ENCODE peak calls at places on chromosomes 2 and 18, in seven cellular contexts. One of them, this sample, is unnamed.

GRCh38 chr2:184305105-184305504 is 293.2 kb upstream of the ZNF804A start:
- DNase-seq in body of pancreas: no peak
- DNase-seq in CD4-positive, alpha-beta T cell: no peak
- DNase-seq in right lobe of liver: no peak
- DNase-seq in sigmoid colon: no peak
- DNase-seq in endothelial cell: no peak
- DNase-seq in GM06990: no peak
- DNase-seq in this sample: no peak

GRCh38 chr18:32735781-32736180 is 37.0 kb downstream of the KLHL14 start:
- DNase-seq in body of pancreas: no peak
- DNase-seq in CD4-positive, alpha-beta T cell: no peak
- DNase-seq in right lobe of liver: no peak
- DNase-seq in sigmoid colon: no peak
- DNase-seq in endothelial cell: no peak
- DNase-seq in GM06990: no peak
- DNase-seq in this sample: no peak

GRCh38 chr18:49597556-49597955 is 35.7 kb downstream of the LIPG start:
- DNase-seq in body of pancreas: no peak
- DNase-seq in CD4-positive, alpha-beta T cell: no peak
- DNase-seq in right lobe of liver: no peak
- DNase-seq in sigmoid colon: no peak
- DNase-seq in endothelial cell: no peak
- DNase-seq in GM06990: no peak
- DNase-seq in this sample: no peak

GRCh38 chr2:231245253-231246094 is 47.0 kb downstream of the ARMC9 start:
- DNase-seq in body of pancreas: peak
- DNase-seq in CD4-positive, alpha-beta T cell: no peak
- DNase-seq in right lobe of liver: no peak
- DNase-seq in sigmoid colon: no peak
- DNase-seq in endothelial cell: no peak
- DNase-seq in GM06990: no peak
- DNase-seq in this sample: no peak

GRCh38 chr2:42392191-42392590 is 31.2 kb upstream of the COX7A2L start:
- DNase-seq in body of pancreas: no peak
- DNase-seq in CD4-positive, alpha-beta T cell: no peak
- DNase-seq in right lobe of liver: no peak
- DNase-seq in sigmoid colon: no peak
- DNase-seq in endothelial cell: no peak
- DNase-seq in GM06990: no peak
- DNase-seq in this sample: no peak

GRCh38 chr18:74420491-74420890 is 36.6 kb downstream of the DIPK1C start:
- DNase-seq in body of pancreas: peak
- DNase-seq in CD4-positive, alpha-beta T cell: no peak
- DNase-seq in right lobe of liver: no peak
- DNase-seq in sigmoid colon: peak
- DNase-seq in endothelial cell: no peak
- DNase-seq in GM06990: no peak
- DNase-seq in this sample: no peak

GRCh38 chr2:200121931-200122330 is 166.5 kb downstream of the MAIP1 start:
- DNase-seq in body of pancreas: no peak
- DNase-seq in CD4-positive, alpha-beta T cell: no peak
- DNase-seq in right lobe of liver: no peak
- DNase-seq in sigmoid colon: no peak
- DNase-seq in endothelial cell: no peak
- DNase-seq in GM06990: no peak
- DNase-seq in this sample: no peak

GRCh38 chr2:56167616-56168015 is 16.2 kb upstream of the CCDC85A start:
- DNase-seq in body of pancreas: no peak
- DNase-seq in CD4-positive, alpha-beta T cell: no peak
- DNase-seq in right lobe of liver: no peak
- DNase-seq in sigmoid colon: no peak
- DNase-seq in endothelial cell: no peak
- DNase-seq in GM06990: no peak
- DNase-seq in this sample: no peak

GRCh38 chr18:28204154-28204553 is 27.2 kb upstream of the CDH2 start:
- DNase-seq in body of pancreas: no peak
- DNase-seq in CD4-positive, alpha-beta T cell: no peak
- DNase-seq in right lobe of liver: no peak
- DNase-seq in sigmoid colon: no peak
- DNase-seq in endothelial cell: no peak
- DNase-seq in GM06990: no peak
- DNase-seq in this sample: no peak

GRCh38 chr2:187544371-187545080 is 9.7 kb downstream of the TFPI start:
- DNase-seq in body of pancreas: no peak
- DNase-seq in CD4-positive, alpha-beta T cell: no peak
- DNase-seq in right lobe of liver: peak
- DNase-seq in sigmoid colon: no peak
- DNase-seq in endothelial cell: no peak
- DNase-seq in GM06990: no peak
- DNase-seq in this sample: no peak

GRCh38 chr2:208935531-208935930 is 488.3 kb upstream of the MAP2 start:
- DNase-seq in body of pancreas: no peak
- DNase-seq in CD4-positive, alpha-beta T cell: no peak
- DNase-seq in right lobe of liver: no peak
- DNase-seq in sigmoid colon: no peak
- DNase-seq in endothelial cell: no peak
- DNase-seq in GM06990: no peak
- DNase-seq in this sample: no peak

GRCh38 chr2:78999410-78999809 is 26.1 kb upstream of the REG3G start:
- DNase-seq in body of pancreas: no peak
- DNase-seq in CD4-positive, alpha-beta T cell: no peak
- DNase-seq in right lobe of liver: no peak
- DNase-seq in sigmoid colon: no peak
- DNase-seq in endothelial cell: no peak
- DNase-seq in GM06990: no peak
- DNase-seq in this sample: no peak

GRCh38 chr2:215505044-215505786 is 69.3 kb upstream of the FN1 start:
- DNase-seq in body of pancreas: peak
- DNase-seq in CD4-positive, alpha-beta T cell: no peak
- DNase-seq in right lobe of liver: no peak
- DNase-seq in sigmoid colon: no peak
- DNase-seq in endothelial cell: no peak
- DNase-seq in GM06990: no peak
- DNase-seq in this sample: no peak

GRCh38 chr2:203846490-203847105 is 21.0 kb upstream of the CTLA4 start:
- DNase-seq in body of pancreas: peak
- DNase-seq in CD4-positive, alpha-beta T cell: no peak
- DNase-seq in right lobe of liver: no peak
- DNase-seq in sigmoid colon: no peak
- DNase-seq in endothelial cell: no peak
- DNase-seq in GM06990: no peak
- DNase-seq in this sample: no peak

GRCh38 chr2:38720613-38721241 is 30.4 kb downstream of the SRSF7 start:
- DNase-seq in body of pancreas: peak
- DNase-seq in CD4-positive, alpha-beta T cell: no peak
- DNase-seq in right lobe of liver: no peak
- DNase-seq in sigmoid colon: peak
- DNase-seq in endothelial cell: no peak
- DNase-seq in GM06990: peak
- DNase-seq in this sample: no peak

GRCh38 chr2:218805627-218806026 is 23.7 kb downstream of the CYP27A1 start:
- DNase-seq in body of pancreas: no peak
- DNase-seq in CD4-positive, alpha-beta T cell: no peak
- DNase-seq in right lobe of liver: no peak
- DNase-seq in sigmoid colon: no peak
- DNase-seq in endothelial cell: no peak
- DNase-seq in GM06990: no peak
- DNase-seq in this sample: no peak

GRCh38 chr2:5365871-5366461 is 326.2 kb upstream of the SOX11 start:
- DNase-seq in body of pancreas: peak
- DNase-seq in CD4-positive, alpha-beta T cell: no peak
- DNase-seq in right lobe of liver: peak
- DNase-seq in sigmoid colon: peak
- DNase-seq in endothelial cell: peak
- DNase-seq in GM06990: peak
- DNase-seq in this sample: peak

GRCh38 chr2:26720322-26721166 is 28.0 kb downstream of the KCNK3 start:
- DNase-seq in body of pancreas: peak
- DNase-seq in CD4-positive, alpha-beta T cell: no peak
- DNase-seq in right lobe of liver: peak
- DNase-seq in sigmoid colon: peak
- DNase-seq in endothelial cell: no peak
- DNase-seq in GM06990: no peak
- DNase-seq in this sample: no peak

GRCh38 chr2:117942551-117942950 is 71.3 kb downstream of the CCDC93 start:
- DNase-seq in body of pancreas: no peak
- DNase-seq in CD4-positive, alpha-beta T cell: no peak
- DNase-seq in right lobe of liver: no peak
- DNase-seq in sigmoid colon: no peak
- DNase-seq in endothelial cell: no peak
- DNase-seq in GM06990: no peak
- DNase-seq in this sample: no peak

GRCh38 chr2:128440666-128441340 is 122.1 kb upstream of the HS6ST1 start:
- DNase-seq in body of pancreas: peak
- DNase-seq in CD4-positive, alpha-beta T cell: no peak
- DNase-seq in right lobe of liver: no peak
- DNase-seq in sigmoid colon: no peak
- DNase-seq in endothelial cell: no peak
- DNase-seq in GM06990: no peak
- DNase-seq in this sample: no peak

GRCh38 chr18:39701839-39702238 is 2136.2 kb upstream of the CELF4 start:
- DNase-seq in body of pancreas: no peak
- DNase-seq in CD4-positive, alpha-beta T cell: no peak
- DNase-seq in right lobe of liver: no peak
- DNase-seq in sigmoid colon: no peak
- DNase-seq in endothelial cell: no peak
- DNase-seq in GM06990: no peak
- DNase-seq in this sample: no peak

GRCh38 chr18:36211612-36212065 is 24.3 kb downstream of the MOCOS start:
- DNase-seq in body of pancreas: no peak
- DNase-seq in CD4-positive, alpha-beta T cell: no peak
- DNase-seq in right lobe of liver: no peak
- DNase-seq in sigmoid colon: no peak
- DNase-seq in endothelial cell: no peak
- DNase-seq in GM06990: no peak
- DNase-seq in this sample: no peak

DNA sequence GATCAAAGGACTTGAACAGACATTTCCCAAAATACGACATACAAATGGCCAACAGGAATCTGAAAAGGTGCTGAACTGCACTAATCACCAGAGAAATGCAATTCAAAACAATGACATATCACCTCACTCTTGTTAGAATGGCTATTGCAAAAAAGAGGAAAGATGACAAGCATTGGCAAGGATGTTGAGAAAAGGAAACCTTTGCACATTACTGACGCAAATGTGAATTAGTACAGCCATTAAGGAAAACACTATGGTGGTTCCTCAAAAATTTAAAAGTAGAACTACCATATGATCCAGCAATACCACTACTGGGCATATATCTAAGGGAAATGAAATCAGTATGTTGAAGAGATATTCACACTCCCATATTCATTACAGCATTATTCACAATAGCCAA is 57.7 kb upstream of the ASPRV1 start:
- DNase-seq in body of pancreas: no peak
- DNase-seq in CD4-positive, alpha-beta T cell: no peak
- DNase-seq in right lobe of liver: no peak
- DNase-seq in sigmoid colon: no peak
- DNase-seq in endothelial cell: no peak
- DNase-seq in GM06990: no peak
- DNase-seq in this sample: no peak
- TF ChIP-seq CTCF in body of pancreas: no peak
- TF ChIP-seq CTCF in CD4-positive, alpha-beta T cell: no peak
- TF ChIP-seq CTCF in right lobe of liver: no peak
- TF ChIP-seq CTCF in sigmoid colon: no peak
- TF ChIP-seq CTCF in endothelial cell: no peak
- TF ChIP-seq CTCF in GM06990: no peak
- TF ChIP-seq CTCF in this sample: no peak

GRCh38 chr2:157751462-157752058 is 122.9 kb upstream of the ACVR1C start:
- DNase-seq in body of pancreas: peak
- DNase-seq in CD4-positive, alpha-beta T cell: peak
- DNase-seq in right lobe of liver: no peak
- DNase-seq in sigmoid colon: no peak
- DNase-seq in endothelial cell: peak
- DNase-seq in GM06990: no peak
- DNase-seq in this sample: no peak
- TF ChIP-seq CTCF in body of pancreas: no peak
- TF ChIP-seq CTCF in CD4-positive, alpha-beta T cell: no peak
- TF ChIP-seq CTCF in right lobe of liver: no peak
- TF ChIP-seq CTCF in sigmoid colon: no peak
- TF ChIP-seq CTCF in endothelial cell: peak
- TF ChIP-seq CTCF in GM06990: peak
- TF ChIP-seq CTCF in this sample: peak

DNA sequence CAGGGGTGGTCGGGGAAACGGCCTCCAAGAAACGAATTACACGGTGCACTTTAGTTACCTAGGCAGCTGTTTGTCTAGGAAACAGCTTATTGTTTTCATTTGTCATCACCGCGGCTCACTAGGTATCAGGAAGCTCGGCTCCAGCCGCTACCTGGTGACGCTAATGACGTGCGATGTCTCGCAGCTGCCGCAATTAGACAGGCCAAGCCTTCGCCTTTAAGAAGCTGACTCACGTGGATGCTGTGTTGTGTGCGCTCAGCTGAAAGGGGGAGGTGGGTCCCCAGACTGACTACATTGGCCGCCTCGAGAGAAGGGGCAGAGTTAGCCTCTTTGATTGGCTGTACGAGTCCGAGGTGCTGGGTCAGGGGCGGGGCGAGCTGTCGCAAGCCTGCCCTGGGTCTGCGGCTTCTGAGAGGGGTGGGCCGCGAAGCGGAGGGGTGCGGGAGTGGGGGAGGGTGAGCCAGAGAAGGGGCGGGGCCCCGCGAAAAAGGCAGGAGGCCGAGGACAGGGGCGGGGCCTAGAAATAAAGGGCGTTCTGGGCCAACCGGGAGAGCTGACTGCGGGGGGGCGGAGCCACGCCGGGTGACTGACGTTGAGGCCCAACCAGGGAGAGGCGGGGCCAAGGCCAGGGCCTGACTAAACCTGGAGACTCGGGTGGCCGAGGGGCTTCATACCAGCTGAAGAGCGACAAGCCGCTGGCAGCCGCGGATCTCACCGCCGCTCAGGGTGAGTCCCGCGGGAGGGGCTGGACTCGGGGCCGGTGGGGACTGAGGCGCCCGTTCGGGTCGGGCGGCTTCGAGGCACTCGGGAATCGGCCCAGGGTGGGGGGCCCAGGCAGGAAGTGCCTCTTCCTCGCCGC is at the start of gene YPEL5:
- DNase-seq in body of pancreas: peak
- DNase-seq in CD4-positive, alpha-beta T cell: peak
- DNase-seq in right lobe of liver: peak
- DNase-seq in sigmoid colon: peak
- DNase-seq in endothelial cell: peak
- DNase-seq in GM06990: peak
- DNase-seq in this sample: peak
- TF ChIP-seq CTCF in body of pancreas: no peak
- TF ChIP-seq CTCF in CD4-positive, alpha-beta T cell: no peak
- TF ChIP-seq CTCF in right lobe of liver: no peak
- TF ChIP-seq CTCF in sigmoid colon: no peak
- TF ChIP-seq CTCF in endothelial cell: no peak
- TF ChIP-seq CTCF in GM06990: no peak
- TF ChIP-seq CTCF in this sample: no peak

DNA sequence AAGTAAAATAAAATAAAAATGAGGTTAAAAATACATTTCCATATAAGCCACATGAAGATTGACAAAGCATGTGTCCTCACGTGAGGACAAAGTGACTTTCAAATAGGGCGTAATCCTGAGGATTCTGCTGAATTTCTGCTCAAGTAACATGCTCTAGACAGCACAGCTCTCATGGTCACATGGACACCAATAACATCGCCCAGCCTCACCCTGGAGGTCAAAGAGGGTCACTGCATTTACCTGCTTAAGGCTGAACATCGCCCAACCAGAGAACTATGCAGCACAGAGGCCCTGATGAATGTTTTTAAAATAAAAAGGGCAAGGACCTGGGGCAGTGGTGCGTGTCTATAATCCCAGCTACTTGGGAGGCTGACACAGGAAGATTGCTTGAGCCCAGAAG is 30.2 kb downstream of the TGFBRAP1 start:
- DNase-seq in body of pancreas: no peak
- DNase-seq in CD4-positive, alpha-beta T cell: no peak
- DNase-seq in right lobe of liver: no peak
- DNase-seq in sigmoid colon: no peak
- DNase-seq in endothelial cell: peak
- DNase-seq in GM06990: no peak
- DNase-seq in this sample: no peak
- TF ChIP-seq CTCF in body of pancreas: no peak
- TF ChIP-seq CTCF in CD4-positive, alpha-beta T cell: no peak
- TF ChIP-seq CTCF in right lobe of liver: no peak
- TF ChIP-seq CTCF in sigmoid colon: no peak
- TF ChIP-seq CTCF in endothelial cell: peak
- TF ChIP-seq CTCF in GM06990: peak
- TF ChIP-seq CTCF in this sample: no peak

This sample was measured in GM13976.